ENCODE peak calls at places on chromosome 1, in six cellular contexts. P is heart left ventricle, N is lower lobe of right lung, W is tibial artery, O is ascending aorta, J is hepatocyte. V is an unnamed sample.

GRCh38 chr1:166383635-166384346 is 217.0 kb upstream of the FAM78B start:
- DNase-seq in P (no peak), N (no peak), W (no peak), O (no peak), J (no peak), V (no peak)

GRCh38 chr1:167298328-167298727 is 77.6 kb downstream of the POU2F1 start:
- DNase-seq in P (no peak), N (no peak), W (no peak), O (no peak), J (no peak), V (no peak)

GRCh38 chr1:236733654-236734053 is 47.4 kb downstream of the ACTN2 start:
- DNase-seq in P (no peak), N (no peak), W (no peak), O (no peak), J (no peak), V (no peak)

GRCh38 chr1:103901072-103901471 is 151.4 kb downstream of the AMY1C start:
- DNase-seq in P (no peak), N (no peak), W (no peak), O (no peak), J (no peak), V (no peak)

GRCh38 chr1:40663324-40664166 is 1.9 kb downstream of the RIMS3 start:
- DNase-seq in P (no peak), N (no peak), W (no peak), O (no peak), J (no peak), V (no peak)

GRCh38 chr1:101199637-101199982 is 37.2 kb upstream of the S1PR1 start:
- DNase-seq in P (no peak), N (no peak), W (no peak), O (no peak), J (no peak), V (no peak)

GRCh38 chr1:62954758-62955157 is 170.8 kb downstream of the ATG4C start:
- DNase-seq in P (no peak), N (no peak), W (no peak), O (no peak), J (no peak), V (no peak)

GRCh38 chr1:218463194-218464156 is 118.3 kb downstream of the TGFB2 start:
- DNase-seq in P (peak; percentile 60), N (peak; percentile 63), W (peak; percentile 74), O (peak; percentile 85), J (peak; percentile 22), V (no peak)

GRCh38 chr1:236507022-236507700 is 16.6 kb upstream of the LGALS8 start:
- DNase-seq in P (peak; percentile 66), N (no peak), W (no peak), O (no peak), J (no peak), V (no peak)

GRCh38 chr1:19734472-19734999 is 65.2 kb downstream of the TMCO4 start:
- DNase-seq in P (no peak), N (no peak), W (peak; percentile 28), O (no peak), J (no peak), V (no peak)

GRCh38 chr1:117142200-117142599 is 20.7 kb upstream of the TRIM45 start:
- DNase-seq in P (no peak), N (no peak), W (no peak), O (no peak), J (no peak), V (no peak)

GRCh38 chr1:203751051-203751450 is 13.9 kb upstream of the LAX1 start:
- DNase-seq in P (no peak), N (no peak), W (no peak), O (no peak), J (peak; percentile 35), V (no peak)

GRCh38 chr1:59915516-59915915 is 11.1 kb downstream of the CYP2J2 start:
- DNase-seq in P (no peak), N (no peak), W (no peak), O (no peak), J (no peak), V (no peak)

GRCh38 chr1:23793018-23793781 is 2.3 kb downstream of the LYPLA2 start:
- DNase-seq in P (peak; percentile 49), N (peak; percentile 81), W (no peak), O (no peak), J (peak; percentile 59), V (no peak)

GRCh38 chr1:205535096-205535495 is 30.6 kb downstream of the CDK18 start:
- DNase-seq in P (peak; percentile 3), N (no peak), W (no peak), O (peak; percentile 59), J (no peak), V (no peak)

GRCh38 chr1:100279954-100280682 is 14.1 kb downstream of the RTCA start:
- DNase-seq in P (no peak), N (no peak), W (no peak), O (no peak), J (no peak), V (no peak)

GRCh38 chr1:161736332-161736969 is 13.1 kb upstream of the DUSP12 start:
- DNase-seq in P (no peak), N (no peak), W (no peak), O (no peak), J (no peak), V (no peak)

GRCh38 chr1:62218603-62219002 is 24.0 kb downstream of the L1TD1 start:
- DNase-seq in P (no peak), N (no peak), W (no peak), O (no peak), J (no peak), V (no peak)

GRCh38 chr1:154861607-154862094 is 8.4 kb downstream of the KCNN3 start:
- DNase-seq in P (no peak), N (no peak), W (no peak), O (no peak), J (no peak), V (no peak)

GRCh38 chr1:239566074-239566473 is 179.7 kb downstream of the CHRM3 start:
- DNase-seq in P (no peak), N (no peak), W (no peak), O (no peak), J (no peak), V (no peak)

GRCh38 chr1:225733254-225733653 is 44.4 kb upstream of the SRP9 start:
- DNase-seq in P (no peak), N (no peak), W (no peak), O (no peak), J (no peak), V (no peak)

GRCh38 chr1:27940297-27940696 is 5.5 kb downstream of the SMPDL3B start:
- DNase-seq in P (no peak), N (peak; percentile 74), W (peak; percentile 65), O (no peak), J (no peak), V (no peak)

GRCh38 chr1:214187933-214188332 is 93.0 kb upstream of the SMYD2 start:
- DNase-seq in P (no peak), N (no peak), W (no peak), O (no peak), J (no peak), V (no peak)

GRCh38 chr1:244301595-244302130 is 150.0 kb downstream of the ADSS2 start:
- DNase-seq in P (no peak), N (no peak), W (no peak), O (no peak), J (no peak), V (no peak)
- H3K27ac ChIP-seq in P (no peak overlapping the region), N (peak overlapping the region; percentile 25), W (peak overlapping the region; percentile 36), O (no peak overlapping the region), J (peak overlapping the region; percentile 67), V (no peak overlapping the region)

GRCh38 chr1:244272471-244273261 is 179.0 kb downstream of the ADSS2 start:
- DNase-seq in P (peak; percentile 68), N (no peak), W (peak; percentile 60), O (peak; percentile 81), J (peak; percentile 87), V (no peak)
- H3K27ac ChIP-seq in P (no peak overlapping the region), N (no peak overlapping the region), W (peak overlapping the region; percentile 78), O (peak overlapping the region; percentile 3), J (no peak overlapping the region), V (peak overlapping the region; percentile 42)

GRCh38 chr1:25523512-25523911 is 19.9 kb upstream of the LDLRAP1 start:
- DNase-seq in P (no peak), N (no peak), W (no peak), O (no peak), J (no peak), V (no peak)

GRCh38 chr1:25524568-25525359 is 18.6 kb upstream of the LDLRAP1 start:
- DNase-seq in P (no peak), N (no peak), W (no peak), O (no peak), J (no peak), V (no peak)

GRCh38 chr1:25520446-25521061 is 22.9 kb upstream of the LDLRAP1 start:
- DNase-seq in P (peak; percentile 51), N (no peak), W (peak; percentile 68), O (peak; percentile 75), J (peak; percentile 80), V (no peak)

GRCh38 chr1:25519624-25520023 is 23.8 kb upstream of the LDLRAP1 start:
- DNase-seq in P (no peak), N (no peak), W (no peak), O (no peak), J (no peak), V (no peak)

GRCh38 chr1:25522240-25522639 is 21.2 kb upstream of the LDLRAP1 start:
- DNase-seq in P (no peak), N (no peak), W (no peak), O (no peak), J (no peak), V (no peak)
- H3K27ac ChIP-seq in P (no peak overlapping the region), N (no peak overlapping the region), W (no peak overlapping the region), O (no peak overlapping the region), J (no peak overlapping the region), V (no peak overlapping the region)

GRCh38 chr1:91862120-91862519 is 23.8 kb downstream of the TGFBR3 start:
- DNase-seq in P (no peak), N (no peak), W (no peak), O (no peak), J (no peak), V (no peak)

GRCh38 chr1:91856996-91857395 is 29.0 kb downstream of the TGFBR3 start:
- DNase-seq in P (no peak), N (no peak), W (no peak), O (no peak), J (no peak), V (no peak)

GRCh38 chr1:91854852-91855251 is 31.1 kb downstream of the TGFBR3 start:
- DNase-seq in P (no peak), N (no peak), W (no peak), O (no peak), J (no peak), V (no peak)

GRCh38 chr1:91853397-91853796 is 32.6 kb downstream of the TGFBR3 start:
- DNase-seq in P (no peak), N (no peak), W (no peak), O (no peak), J (no peak), V (no peak)

DNA sequence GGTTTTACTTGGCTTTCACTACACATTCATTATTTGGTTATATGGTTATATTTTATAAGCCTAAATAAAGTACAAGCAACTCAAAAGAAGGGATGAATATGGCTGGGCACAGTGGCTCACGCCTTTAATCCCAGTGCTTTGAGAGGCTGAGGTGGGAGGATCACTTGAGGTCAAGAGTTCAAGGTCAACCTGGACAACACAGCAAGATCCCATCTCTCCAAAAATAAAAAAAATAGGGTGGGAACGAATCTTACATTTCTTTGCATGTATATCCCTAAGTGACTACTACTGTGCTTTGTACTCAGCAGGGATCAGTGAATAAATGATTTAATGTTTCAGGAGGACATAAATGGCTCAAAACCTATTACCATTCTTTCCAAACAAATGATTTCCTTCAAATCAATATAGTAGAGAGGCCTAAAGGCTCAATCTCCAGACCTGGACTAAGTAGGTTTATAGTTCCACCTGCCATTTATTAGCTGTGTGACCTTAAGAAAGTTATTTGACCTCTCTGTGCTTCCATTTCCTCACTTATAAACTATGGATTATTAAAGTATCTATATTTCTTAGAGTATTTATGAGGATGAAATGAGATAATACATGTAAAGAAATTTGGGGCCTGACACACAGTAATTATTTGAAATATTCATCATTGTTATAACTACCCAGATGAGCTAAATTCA is 28.3 kb downstream of the TGFBR3 start:
- DNase-seq in P (no peak), N (no peak), W (no peak), O (no peak), J (no peak), V (no peak)
- H3K27ac ChIP-seq in P (no peak overlapping the region), N (no peak overlapping the region), W (no peak overlapping the region), O (no peak overlapping the region), J (no peak overlapping the region), V (no peak overlapping the region)

V was measured in thoracic aorta.